ENCODE peak calls at places on chromosomes 3 and 15, in five cellular contexts. D is lower lobe of right lung, N is suprapubic skin, H is WERI-Rb-1, W is uterus. X is an unnamed sample.

GRCh38 chr3:143634991-143635390 is 213.3 kb downstream of the SLC9A9 start:
- DNase-seq in W (no peak), H (no peak), N (no peak), D (no peak), X (no peak)

GRCh38 chr15:67373266-67373665 is 118.7 kb downstream of the IQCH start:
- DNase-seq in D (no peak), N (no peak), W (no peak), H (no peak), X (no peak)

GRCh38 chr15:25176991-25177954 is 222.5 kb downstream of the SNRPN start:
- DNase-seq in H (peak), N (peak), D (peak), W (peak), X (no peak)

GRCh38 chr15:60299452-60300047 is 98.2 kb downstream of the ANXA2 start:
- DNase-seq in D (no peak), H (no peak), N (peak), W (peak), X (peak)

GRCh38 chr3:111582114-111582461 is 13.1 kb downstream of the ZBED2 start:
- DNase-seq in W (no peak), D (no peak), H (no peak), N (no peak), X (peak)

GRCh38 chr3:80187981-80188380 is 420.2 kb upstream of the ROBO1 start:
- DNase-seq in W (no peak), N (no peak), H (no peak), D (no peak), X (no peak)

GRCh38 chr3:143529018-143529478 is 319.2 kb downstream of the SLC9A9 start:
- DNase-seq in N (no peak), W (no peak), H (no peak), D (no peak), X (peak)

GRCh38 chr3:99836681-99837080 is 19.0 kb downstream of the CMSS1 start:
- DNase-seq in W (no peak), D (no peak), N (no peak), H (no peak), X (no peak)

GRCh38 chr3:58059349-58060321 is 51.4 kb downstream of the FLNB start:
- DNase-seq in N (peak), D (no peak), W (peak), H (no peak), X (peak)

GRCh38 chr3:141648055-141648910 is 89.8 kb upstream of the RNF7 start:
- DNase-seq in N (no peak), D (no peak), H (no peak), W (no peak), X (no peak)

GRCh38 chr3:179473565-179473964 is 22.3 kb upstream of the GNB4 start:
- DNase-seq in H (no peak), D (no peak), W (no peak), N (no peak), X (no peak)

GRCh38 chr3:58175429-58176184 is 35.2 kb downstream of the DNASE1L3 start:
- DNase-seq in D (no peak), H (no peak), N (no peak), W (no peak), X (peak)

GRCh38 chr15:77722759-77723460 is 90.2 kb upstream of the LINGO1 start:
- DNase-seq in N (no peak), H (no peak), D (no peak), W (no peak), X (no peak)

GRCh38 chr3:48112813-48113212 is 75.4 kb downstream of the CDC25A start:
- DNase-seq in D (no peak), H (no peak), N (no peak), W (no peak), X (no peak)
- H3K4me3 ChIP-seq in D (no peak), H (no peak), N (no peak), W (no peak), X (no peak)

GRCh38 chr3:193732391-193732790 is 139.4 kb downstream of the OPA1 start:
- DNase-seq in D (no peak), H (no peak), N (no peak), W (no peak), X (peak)
- H3K4me3 ChIP-seq in D (no peak), H (no peak), N (no peak), W (no peak), X (no peak)

GRCh38 chr15:76337739-76338554 is 1.4 kb downstream of the ISL2 start:
- DNase-seq in D (peak), N (no peak), H (peak), W (no peak), X (no peak)

GRCh38 chr15:76337047-76337738 is 620 bp downstream of the ISL2 start:
- DNase-seq in N (no peak), W (no peak), H (peak), D (no peak), X (peak)

GRCh38 chr15:76340198-76340801 is 3.7 kb downstream of the ISL2 start:
- DNase-seq in D (peak), W (no peak), N (no peak), H (peak), X (peak)

GRCh38 chr15:76339302-76340197 is 3.0 kb downstream of the ISL2 start:
- DNase-seq in N (no peak), D (no peak), H (peak), W (no peak), X (peak)

DNA sequence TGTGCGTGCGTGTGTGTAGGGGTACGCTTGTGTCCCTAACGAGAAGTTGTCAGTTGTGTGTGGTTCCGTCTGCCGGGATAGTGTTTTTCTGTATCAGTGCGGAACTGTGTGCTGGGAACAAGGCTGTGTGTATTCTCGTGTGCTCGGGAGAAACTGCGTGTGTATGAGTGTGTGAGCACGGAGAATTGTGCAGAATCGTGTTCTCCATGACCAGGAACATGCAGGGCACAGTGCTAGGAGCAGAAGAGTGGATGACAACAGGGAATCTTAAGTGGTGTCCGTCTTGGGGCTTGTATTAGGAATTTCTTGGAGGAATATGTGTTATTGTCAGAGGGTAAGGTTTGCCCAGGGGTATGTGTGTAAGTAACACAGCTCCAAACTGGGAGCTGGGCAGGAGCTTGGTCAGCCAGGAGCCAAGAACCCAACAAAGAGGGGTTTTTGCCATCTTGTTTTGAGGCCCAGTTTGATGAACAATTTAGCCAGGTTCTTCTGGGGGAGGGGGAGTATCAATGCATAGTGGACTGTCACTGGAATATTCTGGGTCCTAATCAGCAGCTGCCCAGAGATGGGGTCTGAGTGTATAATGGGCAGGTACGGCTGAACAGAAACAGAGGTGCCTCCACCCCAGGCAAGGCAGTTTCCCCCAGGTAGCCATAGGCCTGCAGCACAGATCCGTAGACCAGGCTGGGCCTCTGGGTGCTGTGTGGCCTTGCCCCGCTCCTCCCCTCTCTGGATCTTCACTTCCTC is 2.2 kb downstream of the ISL2 start:
- DNase-seq in D (no peak), N (no peak), W (no peak), H (no peak), X (no peak)
- H3K4me3 ChIP-seq in D (no peak), N (no peak), W (no peak), H (peak), X (no peak)

GRCh38 chr3:14378415-14378814 is 24.0 kb upstream of the SLC6A6 start:
- DNase-seq in W (no peak), N (no peak), D (no peak), H (no peak), X (peak)

GRCh38 chr3:14377838-14378169 is 24.6 kb upstream of the SLC6A6 start:
- DNase-seq in W (no peak), H (no peak), D (peak), N (no peak), X (no peak)

GRCh38 chr3:14375192-14375591 is 27.2 kb upstream of the SLC6A6 start:
- DNase-seq in N (no peak), W (no peak), H (peak), D (no peak), X (no peak)

GRCh38 chr3:14377044-14377837 is 25.2 kb upstream of the SLC6A6 start:
- DNase-seq in D (no peak), W (no peak), N (no peak), H (no peak), X (no peak)

GRCh38 chr3:14376348-14377043 is 25.9 kb upstream of the SLC6A6 start:
- DNase-seq in H (peak), D (no peak), N (no peak), W (no peak), X (no peak)
- H3K4me3 ChIP-seq in H (no peak), D (no peak), N (no peak), W (no peak), X (no peak)

DNA sequence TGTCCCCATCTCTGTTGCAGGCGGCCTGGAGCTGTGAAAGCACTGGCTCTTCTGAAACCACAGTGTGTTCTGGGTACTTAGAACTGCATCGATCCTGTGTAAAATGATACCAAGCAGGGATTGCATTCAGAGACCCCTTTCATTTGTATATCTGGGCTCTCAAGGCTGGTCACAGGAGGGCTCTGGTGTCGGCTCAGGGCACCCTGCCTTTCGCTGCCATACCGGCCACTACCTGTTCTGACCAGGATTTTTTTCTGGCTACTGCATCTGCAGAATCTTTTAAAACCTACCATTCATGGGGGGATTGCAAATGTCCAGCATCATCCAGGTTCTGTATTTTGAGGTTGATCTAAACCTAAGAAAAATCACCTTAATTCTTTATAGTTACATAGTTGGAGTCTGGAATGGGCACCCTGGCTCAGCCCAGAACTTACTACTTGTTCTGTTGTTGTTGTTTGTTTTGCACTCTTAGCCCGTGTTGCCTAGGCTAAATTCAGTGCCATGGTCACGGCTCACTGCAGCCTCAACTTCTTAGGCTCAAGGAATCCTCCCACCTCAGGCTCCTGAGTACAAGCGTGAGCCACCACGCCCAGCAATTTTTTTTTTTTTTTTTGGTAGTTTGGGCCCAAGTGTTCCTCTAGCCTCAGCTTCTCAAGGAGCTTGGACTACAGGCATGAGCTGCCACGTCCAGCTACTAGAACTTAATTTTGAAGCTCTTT is 52.7 kb downstream of the TRIM71 start:
- DNase-seq in D (no peak), W (no peak), H (no peak), N (no peak), X (no peak)
- H3K4me3 ChIP-seq in D (no peak), W (no peak), H (no peak), N (no peak), X (no peak)

DNA sequence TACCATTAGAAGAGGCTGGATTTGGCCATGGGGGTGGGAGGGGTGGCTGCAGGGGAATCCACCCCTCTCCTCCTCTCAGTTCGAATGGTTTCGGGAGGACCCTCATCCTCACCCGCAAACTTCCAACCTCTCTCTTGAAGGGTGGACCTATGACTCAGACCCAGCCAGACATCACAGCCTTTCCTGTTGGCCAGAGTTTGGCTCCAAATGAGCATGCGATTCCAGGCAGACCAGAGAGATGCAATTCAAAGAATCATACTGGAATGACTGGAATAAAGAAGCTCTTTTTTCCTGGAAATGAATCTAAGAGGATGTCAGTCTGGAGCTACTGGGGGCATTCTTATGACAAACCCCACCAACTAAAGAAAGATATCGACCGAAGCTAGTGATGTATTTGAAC is 516.7 kb upstream of the MDFIC2 start:
- DNase-seq in H (no peak), W (no peak), D (no peak), N (no peak), X (peak)
- H3K4me3 ChIP-seq in H (no peak), W (no peak), D (no peak), N (no peak), X (no peak)

DNA sequence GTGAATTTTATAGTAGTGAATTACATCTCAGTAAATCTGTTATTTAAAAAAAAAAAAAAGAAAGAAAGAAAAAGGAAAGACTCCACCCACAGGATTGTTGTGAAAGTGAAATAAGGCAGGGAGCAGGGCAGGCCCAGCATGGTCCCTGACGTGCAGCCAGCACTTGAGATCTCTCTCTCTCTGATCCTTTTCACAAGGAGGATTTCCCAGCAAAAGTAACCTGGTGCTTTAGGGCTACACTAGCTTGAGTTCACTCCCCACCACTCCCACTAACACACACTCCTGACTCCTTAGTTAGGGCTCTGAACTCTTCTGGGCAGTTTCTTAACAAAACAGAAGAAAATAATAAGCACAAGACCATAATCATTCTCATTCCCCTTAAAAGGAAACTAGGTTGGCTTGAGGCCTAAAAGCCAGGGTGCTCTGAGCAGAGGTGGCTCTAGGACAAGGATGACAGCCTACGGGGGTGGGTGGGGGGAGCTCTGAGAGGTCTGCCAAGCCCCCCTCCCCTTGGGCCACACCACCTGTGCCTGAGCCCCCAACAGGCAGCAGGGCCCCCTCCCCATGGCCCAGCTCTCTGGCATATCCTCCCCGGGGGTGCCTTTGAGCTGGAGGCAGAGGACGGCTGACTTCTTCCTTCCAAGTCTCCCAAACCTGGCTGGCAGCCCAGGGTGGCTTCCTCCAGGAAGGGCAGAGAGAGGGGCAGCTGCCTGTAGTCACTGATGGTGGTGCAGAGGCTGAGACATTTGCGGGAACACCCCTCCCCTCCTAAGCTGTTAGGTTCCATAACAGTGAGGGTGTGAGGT is 831 bp downstream of the TMEM40 start:
- DNase-seq in H (no peak), N (peak), D (peak), W (peak), X (peak)
- H3K4me3 ChIP-seq in H (no peak), N (peak), D (peak), W (no peak), X (no peak)

GRCh38 chr3:5185093-5185673 is 2.3 kb upstream of the EDEM1 start:
- DNase-seq in D (no peak), H (no peak), W (no peak), N (no peak), X (no peak)
- H3K4me3 ChIP-seq in D (no peak), H (no peak), W (no peak), N (no peak), X (no peak)

GRCh38 chr3:136184703-136185102 is 11.4 kb downstream of the MSL2 start:
- DNase-seq in W (no peak), N (no peak), H (no peak), D (no peak), X (peak)

GRCh38 chr3:136186850-136187249 is 9.3 kb downstream of the MSL2 start:
- DNase-seq in H (no peak), N (no peak), D (no peak), W (no peak), X (no peak)

GRCh38 chr3:136189043-136189442 is 7.1 kb downstream of the MSL2 start:
- DNase-seq in N (no peak), H (no peak), D (no peak), W (no peak), X (no peak)

GRCh38 chr3:136187868-136188267 is 8.3 kb downstream of the MSL2 start:
- DNase-seq in H (no peak), N (no peak), D (no peak), W (no peak), X (no peak)

GRCh38 chr3:136186330-136186729 is 9.8 kb downstream of the MSL2 start:
- DNase-seq in D (no peak), H (no peak), W (no peak), N (no peak), X (peak)
- H3K4me3 ChIP-seq in D (no peak), H (no peak), W (no peak), N (no peak), X (no peak)

GRCh38 chr3:174858353-174858752 is 781 bp upstream of the NAALADL2 start:
- DNase-seq in W (no peak), N (no peak), H (no peak), D (no peak), X (no peak)
- H3K4me3 ChIP-seq in W (no peak), N (no peak), H (no peak), D (no peak), X (no peak)